ENCODE peak calls at places on chromosomes 13 and 19, in eight cellular contexts. Z is ovary; T is CD8-positive, alpha-beta T cell; P is H1; K is pancreas; V is heart right ventricle; E is spleen; I is cardiac muscle cell. R is an unnamed sample.

GRCh38 chr19:33052352-33052972 is 12.2 kb downstream of the RHPN2 start:
- DNase-seq in P (no peak), E (no peak), I (peak), K (no peak), V (no peak), Z (no peak), T (no peak), R (peak)

GRCh38 chr13:40572961-40573360 is 93.5 kb downstream of the FOXO1 start:
- DNase-seq in T (no peak), I (no peak), V (no peak), E (no peak), P (no peak), Z (no peak), K (no peak), R (no peak)

GRCh38 chr19:46299004-46299509 is 2.2 kb downstream of the HIF3A start:
- DNase-seq in E (peak), P (no peak), Z (peak), K (peak), I (peak), V (peak), T (no peak), R (peak)

GRCh38 chr13:25902946-25903345 is 148.9 kb downstream of the SHISA2 start:
- DNase-seq in I (no peak), T (no peak), E (no peak), Z (no peak), V (no peak), K (no peak), P (no peak), R (no peak)

GRCh38 chr13:79679334-79679733 is 198.4 kb downstream of the NDFIP2 start:
- DNase-seq in Z (peak), I (peak), T (peak), E (no peak), P (peak), V (peak), K (peak), R (peak)

GRCh38 chr13:68509734-68510621 is 1279.8 kb upstream of the PCDH9 start:
- DNase-seq in I (no peak), P (no peak), V (no peak), K (no peak), T (no peak), Z (no peak), E (no peak), R (no peak)

GRCh38 chr19:426725-427445 is 17.9 kb upstream of the C2CD4C start:
- DNase-seq in P (no peak), I (no peak), K (peak), T (peak), E (no peak), Z (no peak), V (no peak), R (no peak)

GRCh38 chr13:83182845-83183244 is 699.4 kb downstream of the SLITRK1 start:
- DNase-seq in I (no peak), V (no peak), K (no peak), P (no peak), E (no peak), Z (no peak), T (no peak), R (no peak)

GRCh38 chr13:51778407-51778806 is 25.6 kb downstream of the DHRS12 start:
- DNase-seq in V (no peak), K (peak), P (no peak), I (no peak), Z (no peak), T (no peak), E (no peak), R (peak)

GRCh38 chr19:5691205-5691929 is 1.3 kb downstream of the RPL36 start:
- DNase-seq in I (peak), Z (peak), V (peak), P (no peak), E (peak), T (peak), K (peak), R (peak)

GRCh38 chr13:110841846-110842245 is 73.0 kb downstream of the ANKRD10 start:
- DNase-seq in K (no peak), T (no peak), P (no peak), E (no peak), I (no peak), Z (no peak), V (no peak), R (no peak)

GRCh38 chr13:113114511-113115362 is 7.9 kb upstream of the F10 start:
- DNase-seq in V (no peak), T (no peak), Z (no peak), K (peak), E (peak), I (no peak), P (no peak), R (no peak)

GRCh38 chr13:23868521-23868920 is 20.7 kb downstream of the MIPEP start:
- DNase-seq in I (peak), Z (no peak), K (no peak), P (no peak), E (no peak), V (no peak), T (no peak), R (no peak)

GRCh38 chr13:92573467-92574057 is 653.0 kb upstream of the GPC6 start:
- DNase-seq in T (no peak), P (no peak), E (no peak), I (peak), Z (no peak), V (no peak), K (no peak), R (peak)

GRCh38 chr19:30731596-30731995 is 359.4 kb downstream of the ZNF536 start:
- DNase-seq in E (no peak), K (no peak), I (no peak), Z (no peak), T (no peak), V (peak), P (no peak), R (no peak)

GRCh38 chr19:14536926-14537692 is 7.7 kb downstream of the TECR start:
- DNase-seq in E (no peak), I (peak), Z (peak), T (peak), K (peak), P (peak), V (peak), R (peak)

GRCh38 chr13:52025475-52026245 is 1.2 kb downstream of the UTP14C start:
- DNase-seq in I (no peak), P (no peak), Z (no peak), V (no peak), K (no peak), E (no peak), T (no peak), R (no peak)

GRCh38 chr13:27353166-27353583 is 71.2 kb upstream of the GTF3A start:
- DNase-seq in T (no peak), P (no peak), E (no peak), Z (no peak), K (no peak), I (peak), V (no peak), R (no peak)

GRCh38 chr13:60538566-60538965 is 141.5 kb downstream of the TDRD3 start:
- DNase-seq in E (no peak), K (no peak), I (no peak), P (no peak), Z (no peak), V (no peak), T (no peak), R (no peak)

GRCh38 chr13:73900591-73900990 is 233.6 kb downstream of the KLF12 start:
- DNase-seq in T (no peak), I (peak), E (no peak), V (no peak), K (no peak), Z (no peak), P (no peak), R (no peak)

GRCh38 chr13:86002921-86003488 is 203.8 kb upstream of the SLITRK6 start:
- DNase-seq in E (no peak), I (no peak), K (no peak), P (no peak), Z (no peak), V (no peak), T (no peak), R (no peak)

GRCh38 chr19:33484226-33484774 is 37.3 kb downstream of the PEPD start:
- DNase-seq in I (no peak), T (no peak), E (peak), K (peak), P (no peak), V (no peak), Z (no peak), R (no peak)

GRCh38 chr19:50932018-50932689 is 20.7 kb downstream of the KLK5 start:
- DNase-seq in Z (no peak), K (no peak), E (no peak), T (no peak), I (no peak), V (no peak), P (no peak), R (no peak)

GRCh38 chr13:34265016-34265692 is 447.2 kb downstream of the RFC3 start:
- DNase-seq in K (no peak), P (no peak), E (no peak), T (no peak), V (no peak), I (no peak), Z (no peak), R (no peak)

GRCh38 chr13:45468676-45469075 is 3.9 kb downstream of the COG3 start:
- DNase-seq in K (no peak), I (no peak), T (no peak), V (no peak), Z (no peak), P (no peak), E (no peak), R (no peak)

GRCh38 chr13:111967572-111968201 is 99.3 kb upstream of the SOX1 start:
- DNase-seq in E (no peak), P (no peak), V (no peak), I (no peak), T (no peak), K (no peak), Z (no peak), R (no peak)

GRCh38 chr19:36255316-36255715 is 40.4 kb downstream of the ZNF146 start:
- DNase-seq in T (no peak), K (no peak), P (no peak), I (no peak), Z (no peak), V (no peak), E (no peak), R (no peak)

GRCh38 chr19:4583961-4584669 is 24.6 kb upstream of the SEMA6B start:
- DNase-seq in Z (no peak), E (peak), V (no peak), P (no peak), K (no peak), T (no peak), I (peak), R (no peak)

GRCh38 chr13:48110132-48110868 is 15.4 kb upstream of the MED4 start:
- DNase-seq in T (no peak), P (no peak), V (no peak), E (no peak), I (peak), Z (no peak), K (no peak), R (no peak)

GRCh38 chr19:34575206-34575605 is 93.6 kb downstream of the WTIP start:
- DNase-seq in I (no peak), T (no peak), E (no peak), K (peak), P (no peak), Z (no peak), V (no peak), R (no peak)

GRCh38 chr19:4506449-4507149 is 11.7 kb downstream of the PLIN4 start:
- DNase-seq in V (no peak), T (no peak), I (peak), K (no peak), Z (no peak), P (no peak), E (no peak), R (no peak)

GRCh38 chr19:11673608-11674041 is 65.1 kb downstream of the ZNF823 start:
- DNase-seq in T (no peak), Z (peak), P (peak), K (peak), I (peak), E (peak), V (peak), R (peak)

GRCh38 chr19:51372649-51373504 is at the start of gene NKG7:
- DNase-seq in P (no peak), I (no peak), T (peak), Z (no peak), E (peak), V (no peak), K (no peak), R (no peak)

GRCh38 chr13:113408562-113408961 is 44.6 kb upstream of the GRTP1 start:
- DNase-seq in E (peak), K (peak), Z (peak), T (no peak), I (no peak), V (no peak), P (no peak), R (no peak)

GRCh38 chr13:48233886-48234488 is 981 bp downstream of the ITM2B start:
- DNase-seq in Z (peak), T (no peak), P (no peak), V (no peak), K (no peak), E (no peak), I (peak), R (no peak)

GRCh38 chr19:5130371-5131030 is 161.6 kb downstream of the KDM4B start:
- DNase-seq in V (no peak), T (peak), Z (no peak), I (no peak), E (peak), P (no peak), K (no peak), R (no peak)

GRCh38 chr19:42123765-42124164 is 8.5 kb downstream of the POU2F2 start:
- DNase-seq in E (no peak), P (no peak), T (no peak), Z (no peak), K (no peak), V (no peak), I (no peak), R (no peak)
- H3K27ac ChIP-seq in E (peak), P (no peak), T (peak), Z (no peak), K (no peak), V (no peak), I (no peak), R (no peak)

GRCh38 chr19:56477429-56478338 is 539 bp upstream of the ZNF667 start:
- DNase-seq in T (peak), V (peak), K (peak), I (peak), Z (peak), E (peak), P (peak), R (peak)

GRCh38 chr19:56476671-56477428 is at the start of gene ZNF667:
- DNase-seq in I (peak), E (peak), K (no peak), P (no peak), T (peak), V (peak), Z (no peak), R (no peak)

DNA sequence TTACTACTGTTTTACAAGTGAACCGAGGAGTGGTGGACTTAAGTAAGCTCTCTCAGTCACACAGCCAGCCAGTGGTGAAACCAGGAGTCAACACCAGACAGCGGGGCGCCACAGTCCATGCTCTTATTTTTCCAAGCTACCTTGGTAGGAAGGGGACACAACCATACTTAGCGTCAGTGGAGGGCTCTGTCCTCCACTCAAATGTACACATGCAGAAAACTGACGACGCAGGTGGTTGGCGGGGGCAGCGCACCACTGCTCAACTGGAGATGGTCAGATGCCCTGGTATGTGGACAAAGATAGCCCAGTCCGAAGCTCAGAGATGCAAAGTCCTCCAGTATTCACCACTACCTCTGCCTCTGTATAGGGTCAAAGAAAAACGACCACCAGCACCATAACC is 1.1 kb downstream of the ZNF667 start:
- DNase-seq in T (no peak), V (no peak), K (no peak), I (no peak), E (no peak), Z (no peak), P (no peak), R (no peak)
- H3K4me3 ChIP-seq in T (no peak), V (no peak), K (no peak), I (no peak), E (no peak), Z (no peak), P (peak), R (no peak)

GRCh38 chr13:30340367-30341184 is 33.2 kb upstream of the KATNAL1 start:
- DNase-seq in E (no peak), K (no peak), P (no peak), I (peak), Z (peak), V (peak), T (no peak), R (peak)
- H3K27ac ChIP-seq in E (no peak), K (no peak), P (no peak), I (peak), Z (peak), V (peak), T (no peak), R (peak)

DNA sequence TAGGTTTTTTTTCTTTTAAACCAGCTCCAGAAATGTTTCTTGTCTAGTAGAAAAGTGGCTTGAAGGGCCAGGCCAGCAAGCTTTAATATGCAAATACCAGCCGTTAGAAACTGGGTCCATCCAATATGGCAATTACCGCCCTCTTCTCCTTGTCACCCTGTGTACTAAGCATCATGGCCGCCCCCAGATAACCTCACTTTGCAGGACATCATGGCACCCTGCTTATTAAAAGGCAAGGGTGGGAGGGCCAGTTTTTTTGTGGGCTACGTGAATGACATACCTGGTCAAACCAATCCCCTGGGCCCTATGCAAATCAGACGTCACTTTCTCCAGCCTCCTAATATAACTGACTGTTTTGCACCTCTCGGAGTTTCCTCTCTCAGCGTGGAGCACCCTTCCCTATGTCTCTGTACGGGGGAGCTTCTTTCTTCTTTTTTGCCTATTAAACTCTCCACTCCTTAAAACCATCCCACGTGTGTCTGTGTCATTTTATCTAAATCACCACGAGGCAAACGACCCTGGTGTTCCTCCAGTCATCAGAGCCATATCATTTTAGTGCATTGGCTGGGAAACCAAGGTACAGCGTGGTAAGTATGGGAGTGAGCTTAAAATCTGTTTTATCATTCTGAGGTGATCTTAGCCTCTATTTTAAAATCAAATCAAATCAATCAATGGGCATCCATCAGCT is 27.7 kb downstream of the OXGR1 start:
- DNase-seq in K (no peak), T (no peak), I (no peak), V (no peak), P (no peak), E (no peak), Z (no peak), R (no peak)
- H3K4me3 ChIP-seq in K (no peak), T (no peak), I (no peak), V (no peak), P (no peak), E (no peak), Z (no peak), R (no peak)

GRCh38 chr13:35926859-35927530 is 204.2 kb downstream of the DCLK1 start:
- DNase-seq in P (no peak), E (no peak), T (no peak), I (peak), K (no peak), Z (no peak), V (no peak), R (no peak)
- H3K27ac ChIP-seq in P (no peak), E (peak), T (no peak), I (no peak), K (no peak), Z (no peak), V (peak), R (peak)

DNA sequence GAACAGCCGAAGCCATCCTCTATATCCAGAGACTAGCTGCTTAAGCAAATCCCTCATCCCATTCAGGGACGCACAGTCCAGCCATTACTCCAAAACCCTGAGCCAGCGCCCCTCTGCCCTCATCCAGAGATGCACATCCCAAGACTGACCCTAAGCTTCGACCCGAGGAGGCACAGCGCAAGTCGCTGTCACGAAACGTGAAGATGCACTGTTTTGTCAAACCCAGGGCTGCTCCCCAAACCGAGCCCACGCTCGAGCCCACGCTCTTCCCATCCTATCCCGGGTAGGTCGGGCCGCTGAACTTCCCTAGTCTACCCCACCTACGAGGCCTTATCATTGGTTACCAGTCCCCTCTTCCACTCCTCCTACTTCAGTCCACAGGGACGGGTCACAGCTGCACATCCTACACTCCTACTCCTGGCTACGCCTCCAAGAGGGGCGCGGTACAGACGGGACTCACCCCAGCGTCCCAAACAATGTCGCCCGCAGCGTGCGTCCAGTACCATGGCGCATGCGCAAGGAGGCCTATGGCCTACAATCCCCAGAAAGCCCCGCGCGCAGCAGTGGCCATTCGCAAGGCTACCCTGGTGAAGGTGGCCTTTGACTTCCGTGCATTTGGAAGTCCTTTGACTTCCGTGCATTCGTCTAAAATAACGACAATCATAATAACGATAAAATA is at the start of gene ZNF285:
- DNase-seq in P (peak), V (peak), I (peak), Z (peak), K (peak), E (peak), T (peak), R (peak)
- H3K4me3 ChIP-seq in P (peak), V (peak), I (peak), Z (peak), K (peak), E (peak), T (peak), R (peak)

GRCh38 chr19:2083174-2083854 is 12.8 kb downstream of the MOB3A start:
- DNase-seq in Z (no peak), K (no peak), T (peak), I (no peak), P (no peak), V (peak), E (peak), R (peak)
- H3K27ac ChIP-seq in Z (no peak), K (peak), T (peak), I (no peak), P (no peak), V (peak), E (peak), R (no peak)